ENCODE peak calls at places on chromosomes 12 and 14, in four cellular contexts. T, N, G and O are unnamed samples.
A peak's percentile ranks its signal among the peaks of the same experiment; 100 is the strongest.

GRCh38 chr12:70534466-70534865 is 102.8 kb downstream of the PTPRB start:
- DNase-seq in T (no peak), N (no peak), G (no peak), O (no peak)

GRCh38 chr14:24080888-24081738 is 9.8 kb downstream of the CPNE6 start:
- DNase-seq in T (no peak), N (peak; percentile 36), G (peak; percentile 8), O (no peak)

GRCh38 chr12:129064201-129064881 is 211.1 kb downstream of the GLT1D1 start:
- DNase-seq in T (no peak), N (no peak), G (no peak), O (no peak)

GRCh38 chr14:32414808-32415255 is 85.7 kb downstream of the AKAP6 start:
- DNase-seq in T (no peak), N (no peak), G (peak; percentile 26), O (no peak)

GRCh38 chr12:54932691-54933090 is 51.9 kb downstream of the TESPA1 start:
- DNase-seq in T (no peak), N (no peak), G (no peak), O (no peak)

GRCh38 chr14:43789458-43789857 is 717.6 kb downstream of the FSCB start:
- DNase-seq in T (no peak), N (no peak), G (no peak), O (no peak)

GRCh38 chr12:93094988-93095737 is 166.1 kb upstream of the EEA1 start:
- DNase-seq in T (no peak), N (no peak), G (no peak), O (no peak)

GRCh38 chr12:74454109-74454508 is 83.5 kb upstream of the ATXN7L3B start:
- DNase-seq in T (no peak), N (no peak), G (no peak), O (no peak)

GRCh38 chr12:105892362-105892910 is 246.3 kb downstream of the NUAK1 start:
- DNase-seq in T (no peak), N (no peak), G (no peak), O (no peak)

GRCh38 chr14:54333511-54333910 is 63.3 kb upstream of the CDKN3 start:
- DNase-seq in T (no peak), N (no peak), G (no peak), O (no peak)

GRCh38 chr12:53299101-53299453 is 418 bp upstream of the MYG1 start:
- DNase-seq in T (peak; percentile 92), N (no peak), G (peak; percentile 68), O (no peak)

GRCh38 chr12:71556881-71557280 is 106.8 kb downstream of the ZFC3H1 start:
- DNase-seq in T (peak; percentile 94), N (no peak), G (peak; percentile 91), O (no peak)

GRCh38 chr14:52318829-52319604 is 4.9 kb downstream of the PTGER2 start:
- DNase-seq in T (no peak), N (no peak), G (peak; percentile 32), O (no peak)

GRCh38 chr14:90781344-90781761 is 34.9 kb downstream of the TTC7B start:
- DNase-seq in T (peak; percentile 47), N (no peak), G (peak; percentile 87), O (no peak)

GRCh38 chr14:68376067-68376810 is 416.6 kb downstream of the ZFP36L1 start:
- DNase-seq in T (no peak), N (no peak), G (peak; percentile 68), O (no peak)

GRCh38 chr12:49131973-49132461 is 822 bp upstream of the TUBA1B start:
- DNase-seq in T (no peak), N (no peak), G (peak; percentile 47), O (no peak)

GRCh38 chr12:221736-222135 is 7.8 kb upstream of the SLC6A12 start:
- DNase-seq in T (no peak), N (no peak), G (no peak), O (no peak)

GRCh38 chr12:115519887-115520286 is 757.6 kb downstream of the MED13L start:
- DNase-seq in T (no peak), N (no peak), G (no peak), O (no peak)

GRCh38 chr14:22039938-22040780 is 366.5 kb upstream of the OR4E1 start:
- DNase-seq in T (no peak), N (no peak), G (no peak), O (no peak)

GRCh38 chr12:87270894-87271293 is 758.3 kb downstream of the C12orf50 start:
- DNase-seq in T (no peak), N (no peak), G (peak; percentile 57), O (no peak)

GRCh38 chr14:63454863-63455622 is 88.1 kb downstream of the PPP2R5E start:
- DNase-seq in T (peak; percentile 18), N (no peak), G (peak; percentile 69), O (no peak)

DNA sequence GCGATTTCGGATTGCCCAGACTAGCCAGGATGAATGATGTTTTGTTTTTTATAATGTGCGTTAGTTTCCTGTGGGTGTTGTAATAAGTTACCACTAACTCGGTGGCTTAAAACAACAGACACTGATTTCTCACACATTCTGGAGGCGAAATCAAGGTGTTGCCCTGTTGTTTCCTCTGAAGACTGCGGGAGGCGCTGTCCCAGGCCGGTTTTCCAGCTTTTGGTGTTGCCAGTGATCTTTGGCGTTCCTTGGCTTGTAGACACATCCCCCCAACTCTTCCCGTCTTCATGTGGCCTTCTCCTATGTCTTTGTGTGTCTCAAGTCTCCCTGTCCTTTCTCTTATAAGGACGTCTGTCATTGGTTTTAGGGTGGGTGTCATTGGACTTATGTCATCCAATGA is 267.7 kb downstream of the AACS start:
- DNase-seq in T (no peak), N (no peak), G (no peak), O (no peak)
- TF ChIP-seq CTCF in T (peak; percentile 10), N (no peak), G (no peak), O (peak; percentile 56)

GRCh38 chr14:104226421-104227385 is 88.3 kb downstream of the KIF26A start:
- DNase-seq in T (no peak), N (no peak), G (no peak), O (no peak)
- TF ChIP-seq CTCF in T (no peak), N (no peak), G (no peak), O (no peak)

GRCh38 chr12:75728826-75729225 is 217.4 kb upstream of the KRR1 start:
- DNase-seq in T (no peak), N (no peak), G (no peak), O (no peak)

GRCh38 chr12:75722714-75723200 is 211.3 kb upstream of the KRR1 start:
- DNase-seq in T (peak; percentile 87), N (no peak), G (peak; percentile 93), O (no peak)

GRCh38 chr12:75727577-75727976 is 216.2 kb upstream of the KRR1 start:
- DNase-seq in T (no peak), N (no peak), G (no peak), O (no peak)

GRCh38 chr12:75724913-75725312 is 213.5 kb upstream of the KRR1 start:
- DNase-seq in T (peak; percentile 80), N (no peak), G (peak; percentile 85), O (no peak)

GRCh38 chr12:75725505-75726120 is 214.2 kb upstream of the KRR1 start:
- DNase-seq in T (peak; percentile 71), N (no peak), G (peak; percentile 71), O (no peak)
- TF ChIP-seq CTCF in T (peak; percentile 65), N (no peak), G (peak; percentile 25), O (peak; percentile 32)

GRCh38 chr12:3634348-3634747 is 118.6 kb downstream of the CRACR2A start:
- DNase-seq in T (no peak), N (no peak), G (no peak), O (no peak)

GRCh38 chr12:3631272-3631637 is 121.7 kb downstream of the CRACR2A start:
- DNase-seq in T (no peak), N (no peak), G (no peak), O (no peak)

GRCh38 chr12:3632256-3633240 is 120.4 kb downstream of the CRACR2A start:
- DNase-seq in T (no peak), N (no peak), G (no peak), O (no peak)

GRCh38 chr12:3633396-3633795 is 119.5 kb downstream of the CRACR2A start:
- DNase-seq in T (no peak), N (no peak), G (no peak), O (no peak)

GRCh38 chr12:3636328-3636727 is 116.6 kb downstream of the CRACR2A start:
- DNase-seq in T (no peak), N (no peak), G (no peak), O (no peak)
- TF ChIP-seq CTCF in T (no peak), N (no peak), G (no peak), O (no peak)

GRCh38 chr12:77167801-77168200 is 102.4 kb upstream of the E2F7 start:
- DNase-seq in T (peak; percentile 9), N (no peak), G (peak; percentile 18), O (no peak)

GRCh38 chr12:77161944-77162343 is 96.6 kb upstream of the E2F7 start:
- DNase-seq in T (no peak), N (no peak), G (no peak), O (no peak)

GRCh38 chr12:77160931-77161330 is 95.6 kb upstream of the E2F7 start:
- DNase-seq in T (no peak), N (no peak), G (peak; percentile 25), O (no peak)

GRCh38 chr12:77163068-77163810 is 97.9 kb upstream of the E2F7 start:
- DNase-seq in T (no peak), N (no peak), G (no peak), O (no peak)

GRCh38 chr12:77166711-77167110 is 101.3 kb upstream of the E2F7 start:
- DNase-seq in T (peak; percentile 58), N (no peak), G (peak; percentile 29), O (no peak)
- TF ChIP-seq CTCF in T (no peak), N (no peak), G (no peak), O (no peak)

GRCh38 chr12:94730846-94731245 is 80.5 kb upstream of the TMCC3 start:
- DNase-seq in T (no peak), N (no peak), G (no peak), O (no peak)
- TF ChIP-seq CTCF in T (no peak), N (no peak), G (no peak), O (no peak)